ENCODE peak calls at places on chromosomes 6 and 20, in nine cellular contexts. One of them, this sample, is unnamed.

GRCh38 chr6:16799279-16800193 is 38.3 kb upstream of the ATXN1 start:
- DNase-seq in adrenal gland: no peak
- DNase-seq in IMR-90: peak; percentile 49
- DNase-seq in A549: peak; percentile 39
- DNase-seq in stomach: no peak
- DNase-seq in heart left ventricle: no peak
- DNase-seq in uterus: no peak
- DNase-seq in HCT116: no peak
- DNase-seq in esophagus squamous epithelium: no peak
- DNase-seq in this sample: no peak

GRCh38 chr6:53398541-53399344 is 50.0 kb upstream of the ELOVL5 start:
- DNase-seq in uterus: no peak
- DNase-seq in stomach: no peak
- DNase-seq in A549: peak; percentile 16
- DNase-seq in esophagus squamous epithelium: no peak
- DNase-seq in heart left ventricle: no peak
- DNase-seq in IMR-90: peak; percentile 7
- DNase-seq in HCT116: no peak
- DNase-seq in adrenal gland: no peak
- DNase-seq in this sample: no peak

GRCh38 chr6:35797837-35798526 is 859 bp upstream of the CLPS start:
- DNase-seq in IMR-90: no peak
- DNase-seq in heart left ventricle: no peak
- DNase-seq in A549: no peak
- DNase-seq in HCT116: no peak
- DNase-seq in esophagus squamous epithelium: no peak
- DNase-seq in stomach: no peak
- DNase-seq in uterus: no peak
- DNase-seq in adrenal gland: no peak
- DNase-seq in this sample: no peak

GRCh38 chr20:3106185-3106584 is 21.7 kb upstream of the AVP start:
- DNase-seq in esophagus squamous epithelium: no peak
- DNase-seq in adrenal gland: no peak
- DNase-seq in IMR-90: no peak
- DNase-seq in heart left ventricle: no peak
- DNase-seq in stomach: no peak
- DNase-seq in A549: no peak
- DNase-seq in HCT116: no peak
- DNase-seq in uterus: no peak
- DNase-seq in this sample: no peak

GRCh38 chr20:44651507-44652373 is at the start of gene ADA:
- DNase-seq in stomach: peak; percentile 71
- DNase-seq in A549: peak; percentile 62
- DNase-seq in adrenal gland: peak; percentile 53
- DNase-seq in esophagus squamous epithelium: no peak
- DNase-seq in heart left ventricle: peak; percentile 73
- DNase-seq in uterus: peak; percentile 56
- DNase-seq in HCT116: no peak
- DNase-seq in IMR-90: peak; percentile 21
- DNase-seq in this sample: peak; percentile 44

GRCh38 chr6:170438402-170438753 is 114.7 kb downstream of the PSMB1 start:
- DNase-seq in IMR-90: peak; percentile 99
- DNase-seq in uterus: peak; percentile 91
- DNase-seq in adrenal gland: peak; percentile 75
- DNase-seq in esophagus squamous epithelium: no peak
- DNase-seq in A549: peak; percentile 72
- DNase-seq in HCT116: peak; percentile 12
- DNase-seq in stomach: peak; percentile 71
- DNase-seq in heart left ventricle: peak; percentile 92
- DNase-seq in this sample: no peak

GRCh38 chr20:48285656-48286055 is 500.4 kb upstream of the SULF2 start:
- DNase-seq in stomach: no peak
- DNase-seq in uterus: no peak
- DNase-seq in esophagus squamous epithelium: no peak
- DNase-seq in HCT116: no peak
- DNase-seq in IMR-90: no peak
- DNase-seq in heart left ventricle: no peak
- DNase-seq in adrenal gland: no peak
- DNase-seq in A549: peak; percentile 18
- DNase-seq in this sample: no peak

GRCh38 chr6:12555267-12555666 is 161.3 kb upstream of the PHACTR1 start:
- DNase-seq in esophagus squamous epithelium: no peak
- DNase-seq in adrenal gland: no peak
- DNase-seq in A549: no peak
- DNase-seq in stomach: no peak
- DNase-seq in heart left ventricle: no peak
- DNase-seq in HCT116: no peak
- DNase-seq in IMR-90: peak; percentile 61
- DNase-seq in uterus: no peak
- DNase-seq in this sample: no peak

GRCh38 chr6:151388997-151389639 is 2.2 kb downstream of the ZBTB2 start:
- DNase-seq in uterus: peak; percentile 35
- DNase-seq in heart left ventricle: no peak
- DNase-seq in A549: no peak
- DNase-seq in stomach: no peak
- DNase-seq in HCT116: no peak
- DNase-seq in esophagus squamous epithelium: no peak
- DNase-seq in IMR-90: no peak
- DNase-seq in adrenal gland: no peak
- DNase-seq in this sample: peak; percentile 67

GRCh38 chr6:108748959-108749358 is 99.3 kb upstream of the ARMC2 start:
- DNase-seq in HCT116: no peak
- DNase-seq in stomach: no peak
- DNase-seq in IMR-90: no peak
- DNase-seq in esophagus squamous epithelium: no peak
- DNase-seq in adrenal gland: no peak
- DNase-seq in A549: no peak
- DNase-seq in heart left ventricle: no peak
- DNase-seq in uterus: no peak
- DNase-seq in this sample: no peak

GRCh38 chr20:43196243-43196642 is 6.5 kb upstream of the PTPRT start:
- DNase-seq in uterus: no peak
- DNase-seq in adrenal gland: no peak
- DNase-seq in IMR-90: no peak
- DNase-seq in stomach: no peak
- DNase-seq in HCT116: no peak
- DNase-seq in heart left ventricle: no peak
- DNase-seq in A549: no peak
- DNase-seq in esophagus squamous epithelium: no peak
- DNase-seq in this sample: no peak

GRCh38 chr6:12720310-12720709 is 3.7 kb downstream of the PHACTR1 start:
- DNase-seq in IMR-90: no peak
- DNase-seq in heart left ventricle: no peak
- DNase-seq in uterus: no peak
- DNase-seq in esophagus squamous epithelium: no peak
- DNase-seq in stomach: no peak
- DNase-seq in adrenal gland: no peak
- DNase-seq in HCT116: no peak
- DNase-seq in A549: no peak
- DNase-seq in this sample: no peak

GRCh38 chr6:73739097-73739496 is 43.1 kb downstream of the CD109 start:
- DNase-seq in uterus: no peak
- DNase-seq in heart left ventricle: no peak
- DNase-seq in esophagus squamous epithelium: no peak
- DNase-seq in A549: peak; percentile 56
- DNase-seq in HCT116: peak; percentile 52
- DNase-seq in stomach: no peak
- DNase-seq in IMR-90: peak; percentile 78
- DNase-seq in adrenal gland: no peak
- DNase-seq in this sample: peak; percentile 77

GRCh38 chr6:151275566-151275965 is 35.8 kb downstream of the AKAP12 start:
- DNase-seq in heart left ventricle: no peak
- DNase-seq in stomach: no peak
- DNase-seq in adrenal gland: no peak
- DNase-seq in HCT116: no peak
- DNase-seq in uterus: no peak
- DNase-seq in esophagus squamous epithelium: no peak
- DNase-seq in A549: no peak
- DNase-seq in IMR-90: no peak
- DNase-seq in this sample: no peak

GRCh38 chr6:169454204-169454871 is 200.7 kb upstream of the THBS2 start:
- DNase-seq in HCT116: no peak
- DNase-seq in esophagus squamous epithelium: no peak
- DNase-seq in stomach: no peak
- DNase-seq in uterus: peak; percentile 83
- DNase-seq in IMR-90: peak; percentile 94
- DNase-seq in adrenal gland: no peak
- DNase-seq in A549: no peak
- DNase-seq in heart left ventricle: no peak
- DNase-seq in this sample: peak; percentile 60

GRCh38 chr6:16846399-16846778 is 85.1 kb upstream of the ATXN1 start:
- DNase-seq in esophagus squamous epithelium: no peak
- DNase-seq in adrenal gland: no peak
- DNase-seq in stomach: no peak
- DNase-seq in HCT116: no peak
- DNase-seq in IMR-90: no peak
- DNase-seq in A549: no peak
- DNase-seq in heart left ventricle: no peak
- DNase-seq in uterus: no peak
- DNase-seq in this sample: no peak

GRCh38 chr20:48405909-48406308 is 421.9 kb downstream of the PREX1 start:
- DNase-seq in heart left ventricle: no peak
- DNase-seq in esophagus squamous epithelium: no peak
- DNase-seq in adrenal gland: no peak
- DNase-seq in IMR-90: no peak
- DNase-seq in stomach: no peak
- DNase-seq in uterus: no peak
- DNase-seq in A549: peak; percentile 14
- DNase-seq in HCT116: no peak
- DNase-seq in this sample: no peak

GRCh38 chr6:158467923-158468322 is 92.0 kb upstream of the TMEM181 start:
- DNase-seq in esophagus squamous epithelium: no peak
- DNase-seq in A549: no peak
- DNase-seq in IMR-90: no peak
- DNase-seq in HCT116: no peak
- DNase-seq in heart left ventricle: no peak
- DNase-seq in stomach: peak; percentile 46
- DNase-seq in adrenal gland: no peak
- DNase-seq in uterus: no peak
- DNase-seq in this sample: no peak

GRCh38 chr6:26157150-26157837 is 70.1 kb downstream of the HFE start:
- DNase-seq in stomach: peak; percentile 69
- DNase-seq in heart left ventricle: peak; percentile 57
- DNase-seq in IMR-90: peak; percentile 64
- DNase-seq in HCT116: no peak
- DNase-seq in esophagus squamous epithelium: no peak
- DNase-seq in A549: no peak
- DNase-seq in uterus: peak; percentile 72
- DNase-seq in adrenal gland: peak; percentile 75
- DNase-seq in this sample: peak; percentile 93
- TF ChIP-seq POLR2A in stomach: no peak
- TF ChIP-seq POLR2A in heart left ventricle: no peak
- TF ChIP-seq POLR2A in IMR-90: no peak
- TF ChIP-seq POLR2A in HCT116: peak; percentile 99
- TF ChIP-seq POLR2A in esophagus squamous epithelium: peak; percentile 45
- TF ChIP-seq POLR2A in A549: peak; percentile 51
- TF ChIP-seq POLR2A in uterus: no peak
- TF ChIP-seq POLR2A in adrenal gland: no peak
- TF ChIP-seq POLR2A in this sample: peak; percentile 81

GRCh38 chr20:62931464-62931863 is 5.2 kb upstream of the DIDO1 start:
- DNase-seq in heart left ventricle: no peak
- DNase-seq in A549: no peak
- DNase-seq in esophagus squamous epithelium: no peak
- DNase-seq in adrenal gland: no peak
- DNase-seq in stomach: no peak
- DNase-seq in uterus: no peak
- DNase-seq in HCT116: no peak
- DNase-seq in IMR-90: no peak
- DNase-seq in this sample: no peak

GRCh38 chr20:62928246-62928939 is 2.1 kb upstream of the DIDO1 start:
- DNase-seq in esophagus squamous epithelium: no peak
- DNase-seq in uterus: no peak
- DNase-seq in adrenal gland: no peak
- DNase-seq in stomach: no peak
- DNase-seq in HCT116: no peak
- DNase-seq in heart left ventricle: no peak
- DNase-seq in IMR-90: no peak
- DNase-seq in A549: no peak
- DNase-seq in this sample: peak; percentile 24

GRCh38 chr20:62926229-62927127 is at the start of gene DIDO1:
- DNase-seq in esophagus squamous epithelium: peak; percentile 60
- DNase-seq in stomach: peak; percentile 92
- DNase-seq in uterus: peak; percentile 78
- DNase-seq in adrenal gland: peak; percentile 84
- DNase-seq in HCT116: peak; percentile 69
- DNase-seq in A549: peak; percentile 88
- DNase-seq in heart left ventricle: peak; percentile 90
- DNase-seq in IMR-90: peak; percentile 77
- DNase-seq in this sample: peak; percentile 95

GRCh38 chr20:62927128-62927705 is 912 bp upstream of the DIDO1 start:
- DNase-seq in A549: no peak
- DNase-seq in esophagus squamous epithelium: no peak
- DNase-seq in HCT116: no peak
- DNase-seq in heart left ventricle: no peak
- DNase-seq in IMR-90: no peak
- DNase-seq in adrenal gland: no peak
- DNase-seq in stomach: no peak
- DNase-seq in uterus: no peak
- DNase-seq in this sample: no peak

GRCh38 chr20:62929051-62929538 is 2.8 kb upstream of the DIDO1 start:
- DNase-seq in stomach: peak; percentile 73
- DNase-seq in IMR-90: peak; percentile 58
- DNase-seq in A549: no peak
- DNase-seq in uterus: peak; percentile 53
- DNase-seq in heart left ventricle: peak; percentile 73
- DNase-seq in esophagus squamous epithelium: no peak
- DNase-seq in adrenal gland: peak; percentile 78
- DNase-seq in HCT116: no peak
- DNase-seq in this sample: peak; percentile 69
- TF ChIP-seq POLR2A in stomach: no peak
- TF ChIP-seq POLR2A in IMR-90: no peak
- TF ChIP-seq POLR2A in A549: no peak
- TF ChIP-seq POLR2A in uterus: no peak
- TF ChIP-seq POLR2A in heart left ventricle: no peak
- TF ChIP-seq POLR2A in esophagus squamous epithelium: no peak
- TF ChIP-seq POLR2A in adrenal gland: peak; percentile 39
- TF ChIP-seq POLR2A in HCT116: no peak
- TF ChIP-seq POLR2A in this sample: no peak

GRCh38 chr20:37344506-37345338 is 1.2 kb upstream of the SRC start:
- DNase-seq in esophagus squamous epithelium: no peak
- DNase-seq in heart left ventricle: no peak
- DNase-seq in adrenal gland: no peak
- DNase-seq in A549: peak; percentile 85
- DNase-seq in stomach: peak; percentile 87
- DNase-seq in IMR-90: no peak
- DNase-seq in uterus: no peak
- DNase-seq in HCT116: no peak
- DNase-seq in this sample: no peak
- TF ChIP-seq POLR2A in esophagus squamous epithelium: no peak
- TF ChIP-seq POLR2A in heart left ventricle: no peak
- TF ChIP-seq POLR2A in adrenal gland: no peak
- TF ChIP-seq POLR2A in A549: peak; percentile 43
- TF ChIP-seq POLR2A in stomach: no peak
- TF ChIP-seq POLR2A in IMR-90: no peak
- TF ChIP-seq POLR2A in uterus: no peak
- TF ChIP-seq POLR2A in HCT116: no peak
- TF ChIP-seq POLR2A in this sample: no peak

DNA sequence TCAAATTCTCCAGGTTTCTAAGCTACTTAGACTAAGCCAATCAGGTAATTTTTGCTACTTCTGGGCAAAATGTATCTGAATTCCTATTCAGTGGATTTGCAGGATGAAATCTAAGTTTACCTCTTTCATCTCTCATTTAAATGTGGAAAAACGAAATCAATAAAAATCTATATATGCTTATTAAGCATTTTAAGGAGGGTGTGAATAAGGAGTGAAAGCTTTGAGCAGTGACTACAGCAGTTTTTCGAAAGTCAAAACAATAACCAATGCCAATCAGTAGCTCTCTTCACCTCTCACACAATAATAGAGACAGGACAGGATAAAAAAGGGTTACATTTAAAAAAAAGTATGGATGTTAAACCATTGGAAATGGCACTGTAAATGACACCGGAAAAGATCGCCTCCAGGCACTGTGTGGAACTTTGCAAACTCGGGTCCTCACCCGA is 476 bp upstream of the BCKDHB start:
- DNase-seq in stomach: no peak
- DNase-seq in adrenal gland: no peak
- DNase-seq in esophagus squamous epithelium: no peak
- DNase-seq in A549: no peak
- DNase-seq in heart left ventricle: no peak
- DNase-seq in IMR-90: no peak
- DNase-seq in uterus: no peak
- DNase-seq in HCT116: no peak
- DNase-seq in this sample: no peak
- TF ChIP-seq POLR2A in stomach: no peak
- TF ChIP-seq POLR2A in adrenal gland: no peak
- TF ChIP-seq POLR2A in esophagus squamous epithelium: no peak
- TF ChIP-seq POLR2A in A549: no peak
- TF ChIP-seq POLR2A in heart left ventricle: no peak
- TF ChIP-seq POLR2A in IMR-90: no peak
- TF ChIP-seq POLR2A in uterus: no peak
- TF ChIP-seq POLR2A in HCT116: peak; percentile 92
- TF ChIP-seq POLR2A in this sample: no peak